ENCODE peak calls at places on chromosomes 2 and 18, in five cellular contexts. M, L, X, T and S are unnamed samples.
A peak's percentile ranks its signal among the peaks of the same experiment; 100 is the strongest.

GRCh38 chr2:3242747-3243369 is 134.8 kb downstream of the EIPR1 start:
- DNase-seq in T (no peak), M (no peak), X (peak; percentile 16), L (peak; percentile 51), S (no peak)

GRCh38 chr18:9449580-9449979 is 25.7 kb upstream of the RALBP1 start:
- DNase-seq in M (no peak), L (no peak), X (no peak), T (peak; percentile 8), S (no peak)

GRCh38 chr2:178756843-178757242 is 50.4 kb downstream of the TTN start:
- DNase-seq in T (peak; percentile 72), M (no peak), L (no peak), X (no peak), S (no peak)

GRCh38 chr2:144132357-144132756 is 387.6 kb downstream of the ZEB2 start:
- DNase-seq in L (no peak), X (no peak), M (no peak), T (peak; percentile 92), S (no peak)

GRCh38 chr2:75587954-75588587 is 27.3 kb upstream of the EVA1A start:
- DNase-seq in M (no peak), X (no peak), L (no peak), T (peak; percentile 83), S (no peak)

GRCh38 chr2:175838979-175839378 is 163.1 kb downstream of the LNPK start:
- DNase-seq in T (no peak), M (no peak), L (no peak), X (no peak), S (no peak)

GRCh38 chr18:10877974-10878373 is 271.4 kb downstream of the PIEZO2 start:
- DNase-seq in L (no peak), M (no peak), T (no peak), X (no peak), S (no peak)

GRCh38 chr18:79944126-79944731 is 7.2 kb downstream of the SLC66A2 start:
- DNase-seq in M (peak; percentile 24), X (no peak), T (no peak), L (no peak), S (peak; percentile 72)

GRCh38 chr18:37378616-37379015 is 187.0 kb downstream of the CELF4 start:
- DNase-seq in L (no peak), X (no peak), M (no peak), T (no peak), S (no peak)

GRCh38 chr2:74046441-74046840 is 61.7 kb downstream of the TET3 start:
- DNase-seq in T (no peak), L (no peak), X (no peak), M (no peak), S (no peak)

GRCh38 chr2:181812106-181812745 is 79.3 kb upstream of the ITPRID2 start:
- DNase-seq in M (no peak), L (no peak), X (no peak), T (peak; percentile 25), S (no peak)

GRCh38 chr2:42424033-42424432 is 63.0 kb upstream of the COX7A2L start:
- DNase-seq in L (no peak), X (no peak), T (no peak), M (no peak), S (no peak)

GRCh38 chr2:217833439-217833838 is 169.4 kb downstream of the TNS1 start:
- DNase-seq in L (no peak), M (no peak), T (no peak), X (no peak), S (no peak)

GRCh38 chr2:215772003-215772402 is 241.3 kb downstream of the MREG start:
- DNase-seq in M (no peak), X (no peak), T (no peak), L (no peak), S (no peak)

GRCh38 chr18:58858591-58859468 is 5.8 kb upstream of the ZNF532 start:
- DNase-seq in X (no peak), M (no peak), T (no peak), L (no peak), S (peak; percentile 77)

GRCh38 chr18:9157806-9158205 is 21.2 kb downstream of the ANKRD12 start:
- DNase-seq in T (no peak), X (no peak), M (no peak), L (no peak), S (no peak)

GRCh38 chr2:10842506-10842905 is 29.9 kb upstream of the PDIA6 start:
- DNase-seq in X (no peak), L (no peak), M (no peak), T (no peak), S (no peak)

GRCh38 chr2:182754231-182754630 is 38.2 kb downstream of the DNAJC10 start:
- DNase-seq in X (no peak), L (no peak), T (no peak), M (no peak), S (no peak)

GRCh38 chr18:55301196-55301540 is 286.8 kb downstream of the TCF4 start:
- DNase-seq in M (peak; percentile 77), T (peak; percentile 33), L (no peak), X (no peak), S (no peak)

GRCh38 chr18:61929881-61930640 is 37.3 kb upstream of the RNF152 start:
- DNase-seq in T (no peak), L (no peak), M (no peak), X (no peak), S (no peak)

GRCh38 chr2:116094196-116094595 is 1651.8 kb downstream of the DPP10 start:
- DNase-seq in X (no peak), M (no peak), L (no peak), T (no peak), S (no peak)

GRCh38 chr18:69757733-69758132 is 189.9 kb downstream of the CD226 start:
- DNase-seq in M (no peak), L (no peak), T (no peak), X (no peak), S (no peak)